ENCODE peak calls at places on chromosome 19, in eight cellular contexts. I is right lobe of liver; Z is transverse colon; H is right atrium auricular region; G is GM23248; T is CD4-positive, alpha-beta memory T cell; P is pancreas; N is K562. A is an unnamed sample.

GRCh38 chr19:23764781-23765180 is 6.1 kb upstream of the ZNF681 start:
- DNase-seq in I (no peak), Z (no peak), H (no peak), G (no peak), T (no peak), P (no peak), N (peak), A (no peak)

GRCh38 chr19:18419699-18420460 is 682 bp downstream of the SSBP4 start:
- DNase-seq in I (no peak), Z (peak), H (no peak), G (peak), T (peak), P (no peak), N (peak), A (peak)

GRCh38 chr19:19068659-19069509 is 5.1 kb downstream of the SLC25A42 start:
- DNase-seq in I (no peak), Z (no peak), H (no peak), G (no peak), T (peak), P (no peak), N (no peak), A (no peak)

GRCh38 chr19:30648321-30648720 is 276.1 kb downstream of the ZNF536 start:
- DNase-seq in I (no peak), Z (no peak), H (no peak), G (peak), T (no peak), P (no peak), N (no peak), A (no peak)

GRCh38 chr19:49442793-49443365 is 1.6 kb upstream of the SLC17A7 start:
- DNase-seq in I (peak), Z (peak), H (peak), G (peak), T (no peak), P (peak), N (peak), A (peak)

GRCh38 chr19:7149956-7150705 is 80.6 kb downstream of the ZNF557 start:
- DNase-seq in I (no peak), Z (no peak), H (no peak), G (no peak), T (no peak), P (no peak), N (no peak), A (no peak)

GRCh38 chr19:18657590-18658365 is 20.9 kb downstream of the KLHL26 start:
- DNase-seq in I (no peak), Z (no peak), H (peak), G (peak), T (no peak), P (no peak), N (peak), A (no peak)

GRCh38 chr19:29974701-29975100 is 32.7 kb downstream of the URI1 start:
- DNase-seq in I (no peak), Z (no peak), H (no peak), G (no peak), T (no peak), P (no peak), N (no peak), A (no peak)

GRCh38 chr19:3024509-3024869 is 4.6 kb downstream of the TLE2 start:
- DNase-seq in I (no peak), Z (no peak), H (no peak), G (no peak), T (no peak), P (no peak), N (no peak), A (no peak)

GRCh38 chr19:48770734-48771472 is 15.6 kb downstream of the FGF21 start:
- DNase-seq in I (no peak), Z (no peak), H (no peak), G (no peak), T (no peak), P (no peak), N (no peak), A (no peak)

GRCh38 chr19:3813473-3814392 is 27.6 kb upstream of the MATK start:
- DNase-seq in I (no peak), Z (no peak), H (no peak), G (no peak), T (no peak), P (no peak), N (no peak), A (no peak)

GRCh38 chr19:21940684-21941083 is 70.1 kb downstream of the ZNF208 start:
- DNase-seq in I (peak), Z (no peak), H (no peak), G (no peak), T (no peak), P (no peak), N (no peak), A (no peak)

GRCh38 chr19:1067341-1068103 is 555 bp downstream of the ARHGAP45 start:
- DNase-seq in I (peak), Z (peak), H (no peak), G (no peak), T (peak), P (no peak), N (no peak), A (peak)

GRCh38 chr19:50797429-50798115 is 7.4 kb downstream of the ACP4 start:
- DNase-seq in I (no peak), Z (no peak), H (no peak), G (no peak), T (no peak), P (no peak), N (no peak), A (no peak)

GRCh38 chr19:7982103-7982502 is 23.3 kb downstream of the ELAVL1 start:
- DNase-seq in I (peak), Z (no peak), H (no peak), G (no peak), T (no peak), P (no peak), N (no peak), A (no peak)

GRCh38 chr19:10238172-10238783 is 7.1 kb upstream of the S1PR2 start:
- DNase-seq in I (peak), Z (peak), H (peak), G (peak), T (no peak), P (no peak), N (no peak), A (no peak)

GRCh38 chr19:30074741-30075460 is 132.9 kb downstream of the URI1 start:
- DNase-seq in I (no peak), Z (no peak), H (no peak), G (no peak), T (no peak), P (no peak), N (no peak), A (no peak)

GRCh38 chr19:50854636-50855410 is at the start of gene KLK3:
- DNase-seq in I (no peak), Z (no peak), H (no peak), G (no peak), T (no peak), P (no peak), N (no peak), A (no peak)

GRCh38 chr19:48290341-48290922 is 20.6 kb downstream of the ZNF114 start:
- DNase-seq in I (no peak), Z (no peak), H (no peak), G (peak), T (no peak), P (no peak), N (no peak), A (no peak)

GRCh38 chr19:32241957-32242710 is 103.3 kb upstream of the ZNF507 start:
- DNase-seq in I (no peak), Z (no peak), H (no peak), G (no peak), T (no peak), P (no peak), N (no peak), A (no peak)

GRCh38 chr19:40089462-40089861 is 1.3 kb downstream of the ZNF780A start:
- DNase-seq in I (no peak), Z (no peak), H (no peak), G (peak), T (no peak), P (no peak), N (peak), A (no peak)

GRCh38 chr19:40674291-40674690 is 16.2 kb downstream of the NUMBL start:
- DNase-seq in I (no peak), Z (no peak), H (no peak), G (no peak), T (no peak), P (no peak), N (no peak), A (no peak)

GRCh38 chr19:38134538-38135149 is 89.4 kb downstream of the DPF1 start:
- DNase-seq in I (no peak), Z (peak), H (no peak), G (peak), T (peak), P (no peak), N (peak), A (peak)

GRCh38 chr19:54104998-54105715 is 2.5 kb downstream of the NDUFA3 start:
- DNase-seq in I (no peak), Z (no peak), H (no peak), G (no peak), T (no peak), P (no peak), N (no peak), A (no peak)

GRCh38 chr19:38684078-38684861 is 36.8 kb downstream of the ACTN4 start:
- DNase-seq in I (no peak), Z (peak), H (peak), G (peak), T (no peak), P (peak), N (peak), A (no peak)

GRCh38 chr19:19559942-19560341 is 21.9 kb downstream of the CILP2 start:
- DNase-seq in I (no peak), Z (no peak), H (no peak), G (no peak), T (no peak), P (no peak), N (no peak), A (no peak)

GRCh38 chr19:21655540-21656126 is 111.7 kb downstream of the ZNF100 start:
- DNase-seq in I (no peak), Z (no peak), H (no peak), G (no peak), T (no peak), P (no peak), N (no peak), A (no peak)

GRCh38 chr19:53041366-53041765 is 3.2 kb upstream of the ERVV-2 start:
- DNase-seq in I (no peak), Z (no peak), H (no peak), G (no peak), T (no peak), P (no peak), N (no peak), A (no peak)

GRCh38 chr19:53034948-53035675 is 9.4 kb upstream of the ERVV-2 start:
- DNase-seq in I (no peak), Z (no peak), H (no peak), G (peak), T (no peak), P (no peak), N (no peak), A (no peak)

GRCh38 chr19:53034054-53034453 is 10.5 kb upstream of the ERVV-2 start:
- DNase-seq in I (no peak), Z (no peak), H (no peak), G (no peak), T (no peak), P (no peak), N (no peak), A (no peak)

GRCh38 chr19:53037101-53038097 is 7.1 kb upstream of the ERVV-2 start:
- DNase-seq in I (peak), Z (no peak), H (no peak), G (peak), T (no peak), P (peak), N (peak), A (no peak)
- H3K27ac ChIP-seq in I (no peak), Z (no peak), H (no peak), G (no peak), T (no peak), P (no peak), N (no peak), A (no peak)

GRCh38 chr19:58514564-58515020 is 2.8 kb upstream of the SLC27A5 start:
- DNase-seq in I (no peak), Z (no peak), H (no peak), G (no peak), T (no peak), P (peak), N (no peak), A (no peak)

GRCh38 chr19:58513213-58513693 is 1.5 kb upstream of the SLC27A5 start:
- DNase-seq in I (no peak), Z (no peak), H (no peak), G (no peak), T (no peak), P (no peak), N (no peak), A (no peak)

GRCh38 chr19:58511353-58512208 is at the start of gene SLC27A5:
- DNase-seq in I (peak), Z (peak), H (no peak), G (no peak), T (no peak), P (peak), N (no peak), A (no peak)

GRCh38 chr19:58515259-58515658 is 3.5 kb upstream of the SLC27A5 start:
- DNase-seq in I (no peak), Z (no peak), H (no peak), G (no peak), T (no peak), P (no peak), N (no peak), A (no peak)

GRCh38 chr19:58513694-58514563 is 2.1 kb upstream of the SLC27A5 start:
- DNase-seq in I (peak), Z (peak), H (peak), G (peak), T (peak), P (peak), N (peak), A (peak)
- H3K27ac ChIP-seq in I (peak), Z (peak), H (peak), G (no peak), T (peak), P (peak), N (peak), A (peak)

DNA sequence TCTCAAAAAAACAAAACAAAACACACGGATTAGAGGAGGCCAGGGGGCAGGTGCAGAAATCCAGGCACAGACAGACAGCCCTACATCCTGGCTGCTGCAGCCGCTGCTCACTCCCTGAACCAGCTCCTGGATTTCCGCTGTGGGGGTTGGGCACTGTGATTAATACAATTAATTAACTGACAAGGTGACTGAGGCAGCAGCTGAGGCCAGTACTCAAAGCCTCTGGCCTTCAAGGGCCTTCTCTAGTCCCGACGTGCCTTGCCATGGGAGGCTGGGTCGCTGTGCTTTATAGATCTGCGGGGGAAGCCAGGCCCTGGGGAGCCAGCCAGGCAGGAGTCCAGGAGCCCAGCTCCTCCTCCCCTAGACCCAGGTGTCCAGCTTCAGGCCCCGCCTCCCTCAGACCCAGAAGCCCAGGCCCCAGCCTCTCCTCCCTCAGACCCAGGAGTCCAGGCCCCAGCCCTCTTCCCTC is 4.6 kb downstream of the NECTIN2 start:
- DNase-seq in I (peak), Z (no peak), H (no peak), G (no peak), T (no peak), P (no peak), N (no peak), A (no peak)
- H3K27ac ChIP-seq in I (peak), Z (no peak), H (peak), G (no peak), T (no peak), P (no peak), N (peak), A (no peak)

DNA sequence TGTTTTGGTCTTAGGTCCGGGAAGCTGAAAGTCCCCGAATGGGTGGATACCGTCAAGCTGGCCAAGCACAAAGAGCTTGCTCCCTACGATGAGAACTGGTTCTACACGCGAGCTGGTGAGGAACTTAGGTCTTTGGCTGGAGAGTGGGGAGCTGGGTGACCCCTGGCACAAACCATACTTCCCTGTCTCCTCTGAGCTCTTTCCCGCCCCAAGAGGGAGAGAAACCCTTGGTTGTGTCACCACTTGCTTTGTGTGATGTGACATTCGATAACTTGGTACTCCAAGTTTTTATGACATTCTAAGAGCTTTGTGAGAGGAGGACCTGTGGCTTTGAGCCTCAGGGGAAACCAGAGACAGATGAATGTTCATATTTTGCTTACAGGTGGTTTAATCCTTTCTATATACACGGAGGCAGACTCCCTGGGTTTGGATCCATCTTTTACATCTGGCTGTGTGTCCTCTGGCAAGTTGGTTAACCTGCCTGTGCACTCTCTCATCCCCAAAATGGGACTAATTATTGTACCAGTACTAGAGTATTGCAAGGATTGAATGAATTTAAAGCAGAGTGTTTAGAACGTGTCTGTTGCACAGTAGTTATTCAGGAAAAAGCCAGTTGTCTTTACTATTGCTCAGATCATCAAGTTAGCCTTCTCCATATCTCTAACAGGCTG is 1.2 kb downstream of the RPS19 start:
- DNase-seq in I (no peak), Z (no peak), H (no peak), G (no peak), T (no peak), P (no peak), N (peak), A (no peak)
- H3K27ac ChIP-seq in I (peak), Z (peak), H (peak), G (peak), T (peak), P (no peak), N (peak), A (peak)

GRCh38 chr19:14003279-14004051 is 2.7 kb downstream of the RFX1 start:
- DNase-seq in I (no peak), Z (no peak), H (no peak), G (peak), T (no peak), P (no peak), N (no peak), A (no peak)

GRCh38 chr19:14004619-14005380 is 1.3 kb downstream of the RFX1 start:
- DNase-seq in I (peak), Z (peak), H (peak), G (peak), T (no peak), P (peak), N (peak), A (no peak)

GRCh38 chr19:14005381-14006084 is 587 bp downstream of the RFX1 start:
- DNase-seq in I (peak), Z (peak), H (peak), G (peak), T (peak), P (peak), N (peak), A (peak)

GRCh38 chr19:14000691-14001365 is 5.3 kb downstream of the RFX1 start:
- DNase-seq in I (no peak), Z (no peak), H (no peak), G (no peak), T (no peak), P (no peak), N (no peak), A (no peak)

DNA sequence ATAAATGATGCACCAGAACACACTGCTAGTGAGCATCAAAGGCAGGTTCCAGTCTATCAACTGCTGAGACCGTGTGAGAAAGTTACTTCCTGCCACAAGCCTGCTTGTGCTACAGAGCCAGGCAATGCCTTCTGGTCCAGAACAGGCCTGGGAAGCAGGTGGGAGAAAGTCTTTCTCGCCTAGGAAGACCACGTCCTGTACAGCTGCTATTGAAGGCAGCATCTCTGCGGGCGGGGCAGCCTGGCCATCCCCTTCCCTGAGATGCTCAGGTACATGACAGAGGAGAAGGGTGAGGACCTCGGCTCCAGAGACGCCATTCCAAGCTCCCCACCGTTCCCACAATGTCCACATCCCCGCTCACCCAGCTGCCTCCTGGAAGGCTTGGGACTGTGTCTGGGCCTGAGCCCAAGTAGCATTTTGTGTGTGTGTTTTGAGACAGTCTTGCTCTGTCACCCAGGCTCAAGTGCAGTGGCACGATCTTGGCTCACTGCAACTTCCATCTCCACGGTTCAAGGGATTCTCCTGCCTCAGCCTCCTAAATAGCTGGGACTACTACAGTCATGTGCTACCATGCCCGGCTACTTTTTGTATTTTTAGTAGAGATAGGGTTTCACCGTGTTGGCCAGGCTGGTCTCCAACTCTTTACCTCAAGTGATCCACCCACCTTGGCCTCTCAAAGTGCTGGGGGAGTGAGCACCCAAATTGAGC is 3.4 kb downstream of the RFX1 start:
- DNase-seq in I (no peak), Z (no peak), H (no peak), G (no peak), T (no peak), P (no peak), N (no peak), A (no peak)
- H3K27ac ChIP-seq in I (peak), Z (peak), H (peak), G (peak), T (peak), P (no peak), N (peak), A (peak)

GRCh38 chr19:5908773-5909442 is 4.2 kb downstream of the VMAC start:
- DNase-seq in I (no peak), Z (no peak), H (no peak), G (no peak), T (no peak), P (no peak), N (no peak), A (no peak)
- H3K27ac ChIP-seq in I (peak), Z (no peak), H (no peak), G (no peak), T (no peak), P (no peak), N (no peak), A (no peak)

GRCh38 chr19:11963566-11964355 is 1.1 kb upstream of the ZNF763 start:
- DNase-seq in I (peak), Z (peak), H (peak), G (peak), T (peak), P (peak), N (peak), A (peak)
- H3K27ac ChIP-seq in I (peak), Z (peak), H (peak), G (peak), T (peak), P (no peak), N (no peak), A (peak)

GRCh38 chr19:47141695-47142094 is 11.1 kb downstream of the SAE1 start:
- DNase-seq in I (no peak), Z (no peak), H (no peak), G (peak), T (no peak), P (no peak), N (no peak), A (no peak)
- H3K27ac ChIP-seq in I (no peak), Z (peak), H (no peak), G (peak), T (no peak), P (no peak), N (no peak), A (no peak)